ENCODE peak calls at places on chromosomes 7 and 10, in four cellular contexts. P is A549, G is uterus, N is esophagus squamous epithelium. O is an unnamed sample. For H3K4me1, the result is how much of the 10 kb centered on the place peaks cover.

GRCh38 chr10:4834896-4835405 is 8.9 kb downstream of the AKR1E2 start:
- DNase-seq in P (no peak), G (no peak), N (no peak), O (no peak)

GRCh38 chr10:17659328-17659727 is 15.4 kb downstream of the STAM start:
- DNase-seq in P (no peak), G (no peak), N (no peak), O (no peak)

GRCh38 chr10:88063861-88064521 is 200.6 kb downstream of the PTEN start:
- DNase-seq in P (no peak), G (no peak), N (no peak), O (no peak)

GRCh38 chr10:76393875-76394706 is 962.7 kb downstream of the LRMDA start:
- DNase-seq in P (no peak), G (no peak), N (no peak), O (no peak)

GRCh38 chr10:32266566-32266965 is 80.4 kb downstream of the EPC1 start:
- DNase-seq in P (no peak), G (no peak), N (no peak), O (no peak)

GRCh38 chr10:131205556-131205955 is 106.0 kb downstream of the TCERG1L start:
- DNase-seq in P (no peak), G (peak), N (no peak), O (no peak)

GRCh38 chr7:35524112-35524804 is 170.7 kb downstream of the HERPUD2 start:
- DNase-seq in P (no peak), G (no peak), N (no peak), O (no peak)

GRCh38 chr7:134865001-134865845 is 85.8 kb downstream of the CALD1 start:
- DNase-seq in P (no peak), G (no peak), N (no peak), O (peak)

GRCh38 chr10:71472912-71473311 is 76.2 kb downstream of the CDH23 start:
- DNase-seq in P (no peak), G (no peak), N (no peak), O (no peak)

GRCh38 chr7:123275036-123275753 is 75.4 kb upstream of the SLC13A1 start:
- DNase-seq in P (no peak), G (no peak), N (no peak), O (no peak)

DNA sequence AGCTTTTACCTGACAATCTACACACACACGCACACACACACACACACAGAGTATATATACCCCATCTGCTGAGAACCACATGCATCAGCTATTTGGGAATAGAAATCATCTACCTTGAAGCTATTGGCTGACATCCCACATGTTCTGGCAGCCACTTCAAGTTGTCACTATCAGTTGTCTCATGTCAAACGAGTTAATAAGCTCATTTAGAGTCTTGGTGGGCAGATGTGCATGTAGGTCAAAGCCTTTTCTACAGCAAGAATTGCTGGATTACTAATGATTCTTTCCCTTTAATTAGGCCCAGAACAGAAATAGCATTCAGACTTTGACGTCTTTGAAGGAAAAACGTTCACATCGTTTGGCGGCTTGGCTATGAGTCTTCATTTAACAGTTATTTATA is 36.8 kb downstream of the COL28A1 start:
- DNase-seq in P (no peak), G (no peak), N (no peak), O (no peak)
- H3K4me1 ChIP-seq in P (under half), G (under half), N (under half), O (under half)

GRCh38 chr10:8044908-8045727 is 9.4 kb upstream of the GATA3 start:
- DNase-seq in P (no peak), G (no peak), N (no peak), O (no peak)
- H3K4me3 ChIP-seq in P (no peak), G (no peak), N (no peak), O (peak)

GRCh38 chr10:79111846-79112614 is 43.3 kb downstream of the ZMIZ1 start:
- DNase-seq in P (no peak), G (peak), N (no peak), O (no peak)
- H3K27ac ChIP-seq in P (peak), G (peak), N (peak), O (no peak)

GRCh38 chr10:7788640-7789335 is 811 bp downstream of the ATP5F1C start:
- DNase-seq in P (no peak), G (no peak), N (no peak), O (no peak)
- H3K4me1 ChIP-seq in P (under half), G (under half), N (half or more), O (under half)

GRCh38 chr10:78247821-78248220 is 214.2 kb downstream of the RPS24 start:
- DNase-seq in P (no peak), G (no peak), N (no peak), O (no peak)
- H3K4me3 ChIP-seq in P (no peak), G (no peak), N (no peak), O (no peak)

O was measured in CD4-positive, CD25-positive, alpha-beta regulatory T cell.